ENCODE peak calls at places on chromosomes 1 and 21, in six cellular contexts. U is effector memory CD4-positive, alpha-beta T cell; G is endothelial cell of umbilical vein; F is SJSA1; M is fibroblast of lung; R is pancreas. T is an unnamed sample. For H3K36me3, the result is how much of the 10 kb centered on the place peaks cover.

GRCh38 chr1:30300669-30301068 is 422.7 kb downstream of the MATN1 start:
- DNase-seq in M (no peak), G (no peak), F (no peak), U (no peak), R (no peak), T (no peak)

GRCh38 chr1:241330619-241331327 is 26.2 kb downstream of the RGS7 start:
- DNase-seq in U (no peak), F (no peak), R (no peak), M (no peak), G (no peak), T (no peak)

GRCh38 chr1:118809586-118809985 is 178.6 kb downstream of the TBX15 start:
- DNase-seq in G (no peak), R (no peak), F (no peak), U (no peak), M (no peak), T (no peak)

GRCh38 chr1:171213559-171214454 is 28.7 kb downstream of the FMO2 start:
- DNase-seq in M (no peak), G (no peak), U (no peak), F (no peak), R (no peak), T (no peak)

GRCh38 chr1:155051777-155052398 is 772 bp downstream of the ADAM15 start:
- DNase-seq in F (peak), U (no peak), R (peak), G (peak), M (peak), T (no peak)

GRCh38 chr1:44405041-44405803 is at the start of gene RNF220:
- DNase-seq in G (peak), R (peak), U (no peak), M (peak), F (peak), T (no peak)

GRCh38 chr1:1122078-1122811 is 6.4 kb upstream of the C1orf159 start:
- DNase-seq in R (peak), G (peak), M (peak), F (peak), U (peak), T (peak)

GRCh38 chr1:150557813-150558212 is 8.6 kb downstream of the ADAMTSL4 start:
- DNase-seq in G (no peak), R (no peak), U (no peak), F (no peak), M (no peak), T (no peak)

GRCh38 chr1:121417289-121417955 is 232.6 kb downstream of the SRGAP2C start:
- DNase-seq in F (no peak), G (no peak), M (peak), R (no peak), U (no peak), T (no peak)

GRCh38 chr1:24301395-24302175 is 17.6 kb upstream of the GRHL3 start:
- DNase-seq in F (no peak), U (no peak), G (no peak), R (no peak), M (peak), T (no peak)

GRCh38 chr1:201126832-201127754 is at the start of gene ASCL5:
- DNase-seq in M (peak), F (no peak), G (peak), U (no peak), R (peak), T (no peak)

GRCh38 chr1:111656093-111657017 is 36.8 kb downstream of the RAP1A start:
- DNase-seq in M (peak), R (no peak), G (peak), F (peak), U (no peak), T (peak)

GRCh38 chr1:203682401-203683383 is 56.1 kb downstream of the ATP2B4 start:
- DNase-seq in R (no peak), F (no peak), G (peak), U (peak), M (no peak), T (no peak)

GRCh38 chr1:217747156-217747769 is 116.1 kb downstream of the SPATA17 start:
- DNase-seq in F (peak), G (peak), U (no peak), M (peak), R (no peak), T (peak)

GRCh38 chr1:159843459-159843858 is 16.8 kb downstream of the SLAMF8 start:
- DNase-seq in U (no peak), R (no peak), G (no peak), M (peak), F (no peak), T (no peak)

DNA sequence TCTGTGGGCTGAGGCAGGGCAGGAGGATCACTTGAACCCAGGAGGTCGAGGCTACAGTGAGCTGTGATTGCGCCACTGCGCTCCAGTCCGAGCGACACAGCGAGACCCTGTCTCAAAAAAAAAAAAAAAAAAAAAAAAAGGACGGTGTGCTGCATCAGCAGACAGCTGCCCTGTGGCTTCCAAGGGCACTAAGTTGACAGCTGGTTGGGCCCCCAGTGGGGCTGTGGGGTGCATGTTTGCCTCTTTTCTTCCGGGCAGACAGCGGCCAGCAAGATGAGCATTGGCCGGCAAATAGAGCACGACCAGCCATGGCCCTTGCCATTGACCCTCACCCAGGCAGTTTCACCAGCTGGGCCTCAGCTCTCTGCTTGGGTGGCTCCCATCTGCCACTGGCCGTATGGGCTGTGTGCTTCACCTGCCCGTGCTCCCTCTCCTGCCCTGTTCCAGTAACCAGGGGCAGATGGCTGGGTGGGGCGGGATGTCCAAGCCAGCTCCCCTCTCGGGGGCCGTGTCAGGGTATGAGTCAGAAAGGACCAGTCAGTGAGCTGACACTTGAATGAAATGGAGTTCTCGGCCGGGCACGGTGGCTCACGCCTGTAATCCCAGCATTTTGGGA is 12.3 kb upstream of the SLC25A34 start:
- DNase-seq in R (no peak), G (no peak), F (no peak), U (no peak), M (no peak), T (no peak)
- H3K36me3 ChIP-seq in R (under half), G (under half), F (half or more), U (half or more), M (under half), T (under half)

GRCh38 chr1:243249214-243249613 is 5.9 kb downstream of the CEP170 start:
- DNase-seq in F (no peak), M (no peak), U (no peak), G (no peak), R (no peak), T (no peak)
- H3K4me3 ChIP-seq in F (no peak), M (no peak), U (no peak), G (no peak), R (no peak), T (no peak)

GRCh38 chr21:32604484-32604883 is 7.7 kb downstream of the CFAP298 start:
- DNase-seq in U (no peak), G (no peak), R (no peak), M (no peak), F (no peak), T (no peak)

GRCh38 chr21:32599146-32599925 is 12.8 kb downstream of the CFAP298 start:
- DNase-seq in R (no peak), F (no peak), M (no peak), G (no peak), U (no peak), T (no peak)

GRCh38 chr21:32602099-32602498 is 10.1 kb downstream of the CFAP298 start:
- DNase-seq in M (no peak), G (no peak), U (no peak), F (no peak), R (no peak), T (no peak)

GRCh38 chr21:32605469-32605868 is 6.7 kb downstream of the CFAP298 start:
- DNase-seq in R (no peak), G (no peak), F (no peak), U (no peak), M (no peak), T (no peak)

DNA sequence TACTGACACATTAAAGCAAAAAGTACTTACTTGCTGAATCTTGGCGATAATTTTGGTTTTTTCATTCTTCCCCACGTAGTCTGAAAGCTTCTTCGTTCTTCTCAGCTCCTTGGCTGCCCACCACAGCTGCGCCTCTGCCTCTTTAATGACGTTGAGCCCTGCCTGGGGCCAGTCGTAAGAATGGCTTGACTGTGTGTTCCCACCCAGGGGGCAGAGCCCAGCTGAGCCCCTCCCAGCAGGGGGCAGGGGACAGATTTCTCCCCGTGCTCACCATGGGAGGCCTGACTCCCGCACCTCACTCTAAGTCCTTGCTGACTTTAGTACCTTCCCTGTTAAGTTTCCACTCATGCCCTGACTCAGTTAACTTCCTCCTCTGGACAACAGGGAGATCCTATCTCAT is 9.0 kb downstream of the CFAP298 start:
- DNase-seq in G (no peak), R (no peak), U (no peak), M (no peak), F (no peak), T (no peak)
- H3K36me3 ChIP-seq in G (under half), R (under half), U (half or more), M (under half), F (under half), T (under half)

GRCh38 chr1:19313636-19313959 is 1.5 kb downstream of the SLC66A1 start:
- DNase-seq in G (no peak), F (no peak), R (no peak), M (no peak), U (no peak), T (no peak)
- H3K4me3 ChIP-seq in G (no peak), F (no peak), R (no peak), M (no peak), U (no peak), T (peak)

GRCh38 chr1:165678509-165678908 is 19.9 kb downstream of the ALDH9A1 start:
- DNase-seq in M (peak), F (no peak), U (no peak), R (no peak), G (peak), T (no peak)

GRCh38 chr1:165679282-165680036 is 18.9 kb downstream of the ALDH9A1 start:
- DNase-seq in G (no peak), F (no peak), M (no peak), R (no peak), U (no peak), T (no peak)

GRCh38 chr1:165683848-165684485 is 14.4 kb downstream of the ALDH9A1 start:
- DNase-seq in U (no peak), G (no peak), M (no peak), R (no peak), F (no peak), T (no peak)

GRCh38 chr1:165675794-165676193 is 22.6 kb downstream of the ALDH9A1 start:
- DNase-seq in G (no peak), F (no peak), U (no peak), R (no peak), M (no peak), T (no peak)

GRCh38 chr1:165680303-165680702 is 18.1 kb downstream of the ALDH9A1 start:
- DNase-seq in R (no peak), G (no peak), F (no peak), M (no peak), U (no peak), T (no peak)
- H3K36me3 ChIP-seq in R (under half), G (under half), F (half or more), M (under half), U (half or more), T (under half)

GRCh38 chr1:17304827-17305177 is 3.2 kb upstream of the PADI4 start:
- DNase-seq in G (no peak), M (no peak), F (no peak), R (no peak), U (no peak), T (no peak)
- H3K4me3 ChIP-seq in G (no peak), M (no peak), F (no peak), R (no peak), U (no peak), T (no peak)

GRCh38 chr1:228402638-228403025 is 4.0 kb downstream of the TRIM11 start:
- DNase-seq in F (no peak), U (no peak), R (no peak), M (no peak), G (no peak), T (no peak)
- H3K36me3 ChIP-seq in F (half or more), U (under half), R (under half), M (under half), G (under half), T (under half)

DNA sequence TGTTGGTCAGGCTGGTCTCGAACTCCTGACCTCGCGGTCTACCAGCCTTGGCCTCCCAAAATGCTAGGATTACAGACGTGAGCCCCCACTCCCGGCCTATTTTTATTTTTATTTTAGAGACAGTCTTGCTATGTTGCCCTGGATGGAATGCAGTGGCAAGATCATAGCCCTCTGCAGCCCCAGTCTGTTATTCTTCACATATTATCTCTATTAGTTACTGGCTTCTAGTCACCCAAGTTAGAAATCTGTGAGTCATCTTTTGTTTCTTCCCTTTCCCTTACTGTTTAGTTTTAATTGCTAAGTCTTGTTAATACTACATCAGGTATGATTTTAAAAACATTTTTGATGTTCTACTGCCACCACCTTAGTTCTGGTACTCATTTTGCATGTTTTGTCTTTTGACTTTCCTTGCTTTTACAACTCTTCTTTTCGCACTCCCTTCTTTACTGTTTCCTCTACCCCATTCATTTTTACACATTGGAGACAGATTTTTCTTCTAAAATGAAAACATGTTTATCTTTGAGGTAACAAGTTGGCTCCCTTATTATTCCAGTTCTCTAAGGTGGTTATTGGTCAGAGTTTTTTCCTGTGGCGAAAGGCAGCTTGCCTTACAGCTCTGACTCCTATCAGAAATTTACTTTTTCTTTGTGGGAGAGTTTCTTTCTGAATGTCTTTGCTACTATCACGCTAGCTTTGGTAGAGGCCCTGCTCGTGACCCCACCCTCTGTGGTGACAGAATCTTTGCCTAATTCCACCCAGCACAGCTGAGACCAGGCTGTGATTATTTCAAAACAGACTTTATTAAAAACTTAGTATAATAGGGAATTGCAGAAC is 19.5 kb downstream of the ZMYM4 start:
- DNase-seq in M (peak), U (no peak), R (no peak), F (peak), G (peak), T (no peak)
- H3K4me3 ChIP-seq in M (no peak), U (no peak), R (no peak), F (no peak), G (peak), T (no peak)

GRCh38 chr1:39295901-39296300 is 91.4 kb downstream of the MACF1 start:
- DNase-seq in F (no peak), R (no peak), M (peak), G (no peak), U (no peak), T (no peak)

GRCh38 chr1:39297534-39297933 is 93.0 kb downstream of the MACF1 start:
- DNase-seq in F (no peak), G (no peak), M (peak), U (no peak), R (no peak), T (no peak)

GRCh38 chr1:39294531-39294930 is 90.0 kb downstream of the MACF1 start:
- DNase-seq in R (no peak), G (no peak), U (no peak), M (no peak), F (no peak), T (no peak)

GRCh38 chr1:39292401-39292800 is 87.9 kb downstream of the MACF1 start:
- DNase-seq in F (no peak), R (no peak), G (no peak), M (no peak), U (no peak), T (no peak)

DNA sequence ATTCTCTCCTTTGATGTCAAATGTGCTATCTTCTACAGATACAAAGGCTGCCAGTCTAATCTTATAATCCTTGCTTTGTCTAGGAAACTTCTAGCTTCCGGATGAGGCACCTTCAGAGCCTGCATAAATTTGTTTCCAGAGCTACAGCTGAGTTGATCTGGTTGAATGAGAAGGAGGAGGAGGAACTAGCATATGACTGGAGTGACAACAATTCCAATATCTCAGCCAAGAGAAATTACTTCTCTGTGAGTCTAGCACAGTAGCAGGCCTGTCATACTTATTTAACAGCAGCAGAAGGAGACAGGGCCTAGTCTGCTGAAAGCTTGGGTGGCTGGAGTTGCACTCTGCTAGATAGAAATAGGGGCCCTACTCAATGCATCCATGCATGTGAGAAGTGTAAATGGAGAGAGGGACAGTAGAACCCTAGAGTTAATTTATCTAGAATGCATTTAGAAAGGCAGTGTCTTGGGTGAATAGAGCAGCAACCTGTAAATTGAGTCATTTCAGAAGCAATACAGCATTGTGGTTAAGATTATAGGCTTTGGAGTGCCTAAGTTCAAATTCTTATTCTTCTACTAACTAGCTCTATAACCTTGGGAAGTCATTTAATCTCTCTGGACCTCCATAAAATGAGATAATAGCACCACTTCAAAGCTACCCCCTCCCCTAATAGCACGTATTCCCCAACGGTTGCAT is 89.0 kb downstream of the MACF1 start:
- DNase-seq in F (no peak), M (peak), R (no peak), U (no peak), G (no peak), T (no peak)
- H3K36me3 ChIP-seq in F (half or more), M (under half), R (under half), U (half or more), G (under half), T (under half)

GRCh38 chr1:157437301-157437700 is 115.0 kb downstream of the FCRL5 start:
- DNase-seq in U (no peak), M (no peak), R (no peak), G (no peak), F (no peak), T (no peak)
- H3K4me3 ChIP-seq in U (no peak), M (no peak), R (no peak), G (no peak), F (no peak), T (no peak)

T was measured in Panc1.